ENCODE peak calls at places on chromosome 17, in four cellular contexts. R, O, Y and L are unnamed samples.

GRCh38 chr17:5526821-5527598 is 40.6 kb downstream of the MIS12 start:
- DNase-seq in R (peak), O (no peak), Y (peak), L (peak)

GRCh38 chr17:83096401-83097220 is 17.2 kb downstream of the METRNL start:
- DNase-seq in R (no peak), O (no peak), Y (no peak), L (no peak)

GRCh38 chr17:10036511-10037061 is 131.5 kb upstream of the RCVRN start:
- DNase-seq in R (no peak), O (no peak), Y (peak), L (no peak)

GRCh38 chr17:13228225-13228624 is 210.4 kb upstream of the ELAC2 start:
- DNase-seq in R (no peak), O (no peak), Y (no peak), L (no peak)

GRCh38 chr17:37299257-37299985 is 76.4 kb upstream of the C17orf78 start:
- DNase-seq in R (no peak), O (no peak), Y (no peak), L (no peak)

GRCh38 chr17:64661731-64661980 is 451 bp downstream of the SMURF2 start:
- DNase-seq in R (no peak), O (no peak), Y (no peak), L (no peak)

GRCh38 chr17:67718325-67718941 is 697 bp downstream of the NOL11 start:
- DNase-seq in R (peak), O (no peak), Y (peak), L (peak)

GRCh38 chr17:4949321-4950074 is 1.2 kb upstream of the PFN1 start:
- DNase-seq in R (peak), O (peak), Y (peak), L (peak)

GRCh38 chr17:36000730-36001108 is 634 bp downstream of the CCL15 start:
- DNase-seq in R (no peak), O (no peak), Y (peak), L (no peak)

DNA sequence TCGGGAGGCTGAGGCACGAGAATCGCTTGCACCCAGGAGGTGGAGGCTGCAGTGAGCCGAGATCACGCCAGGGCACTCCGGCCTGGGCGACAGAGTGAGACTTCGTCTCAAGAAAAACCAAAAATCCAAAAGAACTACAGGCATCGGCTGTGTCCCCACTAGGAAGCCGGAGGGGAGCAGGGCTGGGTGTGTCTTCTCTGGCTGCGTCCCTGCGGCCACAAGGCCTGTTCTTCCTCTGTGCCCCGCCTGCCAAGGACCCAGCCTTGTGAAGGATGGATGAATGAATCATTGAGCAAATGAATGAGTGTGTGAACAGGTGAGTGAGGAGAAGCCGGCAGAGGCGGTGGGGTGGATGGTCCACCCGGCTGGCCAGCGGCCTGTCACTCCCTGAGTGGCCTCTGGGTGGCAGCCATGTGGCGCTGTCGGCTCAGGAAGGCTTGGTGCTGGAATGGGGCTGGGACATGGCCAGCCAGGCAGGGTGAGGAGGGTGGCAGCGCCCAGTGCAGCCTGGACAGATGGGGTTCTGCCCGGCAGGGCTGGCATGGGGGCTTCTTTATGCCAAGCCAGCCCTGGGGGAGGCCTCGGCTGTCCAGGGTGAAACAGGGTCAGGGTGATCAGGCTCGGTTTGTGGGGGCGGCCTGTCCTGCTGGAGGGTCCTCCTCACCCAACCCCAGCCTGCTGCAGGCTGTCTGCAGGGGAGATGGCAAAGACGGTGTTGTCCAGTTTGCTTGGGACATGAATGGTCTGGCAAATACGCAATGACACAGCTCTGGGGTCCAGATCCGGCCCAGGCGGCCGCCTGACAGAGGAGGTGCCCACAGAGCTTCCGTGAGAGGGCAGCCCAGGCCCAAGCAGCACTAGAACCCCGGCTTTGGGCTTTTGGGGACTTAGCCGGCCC is 21.7 kb downstream of the SLC25A10 start:
- DNase-seq in R (peak), O (peak), Y (peak), L (peak)
- TF ChIP-seq HMGXB4 in R (no peak), O (peak), Y (peak), L (no peak)

GRCh38 chr17:40621558-40621957 is 26.1 kb downstream of the SMARCE1 start:
- DNase-seq in R (no peak), O (no peak), Y (no peak), L (no peak)
- TF ChIP-seq NR3C1 in R (no peak), O (no peak), Y (no peak), L (no peak)

GRCh38 chr17:47252766-47253512 is 688 bp upstream of the ITGB3 start:
- DNase-seq in R (no peak), O (no peak), Y (no peak), L (no peak)
- TF ChIP-seq HMGXB4 in R (no peak), O (no peak), Y (no peak), L (no peak)

DNA sequence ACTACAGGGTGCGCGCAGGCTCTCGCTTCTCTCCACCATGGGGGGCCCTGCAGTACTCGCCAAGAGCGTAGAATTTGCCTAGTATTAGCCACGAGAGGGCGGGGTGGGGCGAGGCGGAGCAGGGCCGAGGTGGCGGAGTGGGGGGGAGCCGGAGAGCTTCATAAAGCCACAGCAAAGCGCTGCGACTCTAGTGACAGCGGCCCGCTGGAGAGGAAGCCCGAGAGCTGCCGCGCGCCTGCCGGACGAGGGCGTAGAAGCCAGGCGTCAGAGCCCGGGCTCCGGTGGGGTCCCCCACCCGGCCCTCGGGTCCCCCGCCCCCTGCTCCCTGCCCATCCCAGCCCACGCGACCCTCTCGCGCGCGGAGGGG is at the start of gene TBX21:
- DNase-seq in R (peak), O (peak), Y (peak), L (peak)
- TF ChIP-seq NR3C1 in R (no peak), O (no peak), Y (no peak), L (no peak)

GRCh38 chr17:70552230-70552981 is 383.1 kb downstream of the KCNJ2 start:
- DNase-seq in R (peak), O (no peak), Y (peak), L (peak)
- TF ChIP-seq HMGXB4 in R (no peak), O (no peak), Y (no peak), L (no peak)